ENCODE peak calls at places on chromosomes 1 and 21, in eight cellular contexts. G, N, T, C, U, D, K and E are unnamed samples.

GRCh38 chr1:116273042-116273783 is 99.8 kb upstream of the ATP1A1 start:
- DNase-seq in G (peak; percentile 22), N (no peak), T (no peak), C (no peak), U (no peak), D (no peak), K (no peak), E (no peak)

GRCh38 chr21:15682977-15683376 is 46.8 kb upstream of the USP25 start:
- DNase-seq in G (no peak), N (no peak), T (no peak), C (no peak), U (no peak), D (no peak), K (no peak), E (peak; percentile 73)

GRCh38 chr1:199780948-199781347 is 246.6 kb upstream of the NR5A2 start:
- DNase-seq in G (no peak), N (no peak), T (no peak), C (no peak), U (no peak), D (peak; percentile 2), K (no peak), E (no peak)

GRCh38 chr1:233908092-233908491 is 3.6 kb downstream of the SLC35F3 start:
- DNase-seq in G (no peak), N (no peak), T (no peak), C (no peak), U (no peak), D (no peak), K (no peak), E (no peak)

GRCh38 chr1:184941735-184942134 is 32.6 kb downstream of the NIBAN1 start:
- DNase-seq in G (no peak), N (no peak), T (no peak), C (no peak), U (no peak), D (no peak), K (no peak), E (no peak)

GRCh38 chr21:16366207-16366606 is 636.4 kb downstream of the USP25 start:
- DNase-seq in G (no peak), N (no peak), T (no peak), C (no peak), U (no peak), D (no peak), K (no peak), E (no peak)

GRCh38 chr1:62131093-62131725 is 63.4 kb upstream of the L1TD1 start:
- DNase-seq in G (peak; percentile 32), N (peak; percentile 54), T (peak; percentile 0), C (no peak), U (peak; percentile 41), D (peak; percentile 46), K (peak; percentile 77), E (no peak)

GRCh38 chr1:212127219-212127618 is 91.7 kb downstream of the DTL start:
- DNase-seq in G (no peak), N (no peak), T (no peak), C (no peak), U (no peak), D (no peak), K (no peak), E (no peak)

GRCh38 chr1:181126871-181127587 is 38.5 kb downstream of the IER5 start:
- DNase-seq in G (peak; percentile 28), N (peak; percentile 88), T (no peak), C (no peak), U (peak; percentile 93), D (no peak), K (no peak), E (no peak)

GRCh38 chr1:206790502-206791250 is 18.4 kb upstream of the IL10 start:
- DNase-seq in G (no peak), N (no peak), T (no peak), C (no peak), U (no peak), D (no peak), K (no peak), E (no peak)

GRCh38 chr1:54806931-54807611 is 5.9 kb upstream of the TTC22 start:
- DNase-seq in G (no peak), N (peak; percentile 78), T (no peak), C (no peak), U (no peak), D (no peak), K (no peak), E (no peak)

GRCh38 chr1:14970115-14970798 is 183.3 kb upstream of the TMEM51 start:
- DNase-seq in G (no peak), N (peak; percentile 51), T (peak; percentile 27), C (peak; percentile 71), U (no peak), D (no peak), K (peak; percentile 53), E (peak; percentile 20)

GRCh38 chr1:25710583-25711347 is 89.2 kb upstream of the SELENON start:
- DNase-seq in G (no peak), N (no peak), T (no peak), C (no peak), U (no peak), D (no peak), K (no peak), E (no peak)

GRCh38 chr1:44060830-44061267 is 29.6 kb upstream of the SLC6A9 start:
- DNase-seq in G (no peak), N (no peak), T (no peak), C (no peak), U (no peak), D (no peak), K (no peak), E (no peak)

GRCh38 chr1:29802181-29803068 is 566.1 kb downstream of the PTPRU start:
- DNase-seq in G (no peak), N (no peak), T (no peak), C (peak; percentile 21), U (peak; percentile 37), D (no peak), K (no peak), E (no peak)

GRCh38 chr1:28813931-28814465 is 2.0 kb downstream of the OPRD1 start:
- DNase-seq in G (no peak), N (no peak), T (no peak), C (no peak), U (no peak), D (no peak), K (no peak), E (no peak)

GRCh38 chr1:115976062-115976899 is at the start of gene SLC22A15:
- DNase-seq in G (peak; percentile 33), N (peak; percentile 61), T (peak; percentile 76), C (no peak), U (peak; percentile 24), D (no peak), K (peak; percentile 72), E (no peak)

GRCh38 chr1:19260211-19261138 is 8.9 kb downstream of the MRTO4 start:
- DNase-seq in G (no peak), N (no peak), T (no peak), C (no peak), U (peak; percentile 66), D (peak; percentile 59), K (no peak), E (no peak)

GRCh38 chr1:68442822-68443556 is 6.8 kb downstream of the RPE65 start:
- DNase-seq in G (peak; percentile 7), N (peak; percentile 41), T (no peak), C (no peak), U (no peak), D (peak; percentile 36), K (peak; percentile 26), E (peak; percentile 1)

GRCh38 chr21:36704958-36705678 is 6.2 kb downstream of the SIM2 start:
- DNase-seq in G (no peak), N (no peak), T (no peak), C (no peak), U (no peak), D (no peak), K (no peak), E (no peak)

GRCh38 chr1:226121587-226122400 is 59.3 kb downstream of the H3-3A start:
- DNase-seq in G (peak; percentile 64), N (peak; percentile 75), T (peak; percentile 66), C (no peak), U (peak; percentile 86), D (no peak), K (peak; percentile 63), E (no peak)

GRCh38 chr1:222252788-222253187 is 295.1 kb downstream of the HHIPL2 start:
- DNase-seq in G (no peak), N (no peak), T (no peak), C (no peak), U (no peak), D (no peak), K (no peak), E (no peak)

GRCh38 chr1:55375617-55376258 is 160.6 kb upstream of the USP24 start:
- DNase-seq in G (peak; percentile 13), N (peak; percentile 60), T (no peak), C (peak; percentile 54), U (peak; percentile 14), D (peak; percentile 13), K (peak; percentile 80), E (no peak)